ENCODE peak calls at places on chromosomes 1 and 21, in nine cellular contexts. Z, H, S, A, N, C, V, G and E are unnamed samples. For H3K4me1, the result is how much of the 10 kb centered on the place peaks cover.

GRCh38 chr21:42829417-42829816 is 49.9 kb downstream of the WDR4 start:
- DNase-seq in G (no peak), C (no peak), N (no peak), A (no peak), Z (no peak), V (no peak), H (no peak), S (no peak), E (no peak)

GRCh38 chr1:19310720-19311502 is 1.0 kb downstream of the AKR7A2 start:
- DNase-seq in C (peak), Z (peak), S (peak), G (no peak), H (no peak), N (peak), A (no peak), V (no peak), E (no peak)

GRCh38 chr1:67313934-67314671 is 6.4 kb downstream of the IL12RB2 start:
- DNase-seq in N (no peak), Z (no peak), A (no peak), V (no peak), S (no peak), C (no peak), H (no peak), G (no peak), E (no peak)

GRCh38 chr1:33420870-33421775 is 9.8 kb downstream of the PHC2 start:
- DNase-seq in C (no peak), A (no peak), Z (peak), H (no peak), G (no peak), S (peak), N (no peak), V (no peak), E (no peak)

GRCh38 chr1:67264899-67265298 is 42.8 kb upstream of the IL12RB2 start:
- DNase-seq in Z (no peak), C (no peak), H (no peak), S (no peak), G (no peak), A (no peak), V (no peak), N (no peak), E (no peak)

GRCh38 chr1:113185463-113186104 is 112.6 kb downstream of the LRIG2 start:
- DNase-seq in H (no peak), V (no peak), C (no peak), G (no peak), N (no peak), S (no peak), A (no peak), Z (no peak), E (no peak)

GRCh38 chr21:8993284-8993942 is 1528.0 kb upstream of the TPTE start:
- DNase-seq in H (no peak), V (no peak), G (no peak), N (no peak), C (no peak), A (no peak), Z (no peak), S (no peak), E (no peak)

GRCh38 chr1:76153856-76154212 is 79.3 kb downstream of the ST6GALNAC3 start:
- DNase-seq in G (no peak), A (no peak), H (no peak), N (no peak), V (no peak), C (no peak), S (no peak), Z (no peak), E (no peak)

GRCh38 chr1:27572019-27572678 is 31.8 kb downstream of the AHDC1 start:
- DNase-seq in N (no peak), A (no peak), G (no peak), H (no peak), S (no peak), Z (no peak), V (no peak), C (no peak), E (no peak)

GRCh38 chr1:243561588-243562319 is 288.3 kb downstream of the AKT3 start:
- DNase-seq in S (no peak), N (no peak), Z (no peak), V (no peak), A (no peak), G (no peak), C (no peak), H (no peak), E (no peak)

GRCh38 chr1:247077768-247078314 is 770 bp downstream of the ZNF670 start:
- DNase-seq in V (no peak), H (no peak), G (no peak), N (no peak), Z (peak), A (no peak), S (peak), C (no peak), E (no peak)

GRCh38 chr21:44535963-44536362 is 4.0 kb downstream of the KRTAP10-1 start:
- DNase-seq in C (no peak), H (no peak), S (no peak), V (no peak), N (no peak), A (no peak), G (no peak), Z (no peak), E (no peak)

GRCh38 chr1:61152706-61153105 is 70.3 kb downstream of the NFIA start:
- DNase-seq in Z (no peak), N (no peak), V (no peak), H (no peak), A (no peak), C (no peak), S (no peak), G (no peak), E (no peak)

GRCh38 chr1:52127181-52128175 is 14.4 kb upstream of the ZFYVE9 start:
- DNase-seq in Z (peak), V (peak), G (no peak), H (no peak), S (peak), A (peak), N (no peak), C (peak), E (peak)

GRCh38 chr1:241639653-241640148 is 468 bp downstream of the CHML start:
- DNase-seq in V (peak), N (peak), Z (peak), C (peak), H (no peak), S (no peak), A (peak), G (no peak), E (peak)

DNA sequence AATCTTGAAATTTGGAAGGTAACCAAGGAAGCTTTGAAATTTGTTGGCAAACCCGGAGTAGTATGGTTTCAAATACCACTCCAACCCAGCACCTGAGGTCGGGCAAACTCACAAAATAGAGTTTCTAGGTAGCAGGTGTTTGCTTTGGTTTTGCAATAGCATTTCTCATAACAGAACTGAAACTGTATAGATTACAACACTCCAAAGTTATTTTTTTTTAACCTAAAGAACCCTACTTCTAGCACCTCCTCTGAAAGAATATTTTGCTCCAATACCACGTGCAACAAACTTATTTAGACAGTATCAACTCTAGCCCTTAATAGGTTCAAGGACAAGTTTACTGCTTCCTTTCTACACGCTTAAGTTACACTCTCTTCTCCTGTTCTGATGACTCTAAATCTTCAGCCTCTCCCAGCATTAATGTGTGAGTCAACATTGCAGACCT is 178.5 kb upstream of the FMN2 start:
- DNase-seq in Z (no peak), G (no peak), N (no peak), A (no peak), C (no peak), S (no peak), H (no peak), V (no peak), E (no peak)
- H3K4me1 ChIP-seq in Z (under half), G (under half), N (under half), A (under half), C (under half), S (under half), H (under half), V (under half), E (under half)

DNA sequence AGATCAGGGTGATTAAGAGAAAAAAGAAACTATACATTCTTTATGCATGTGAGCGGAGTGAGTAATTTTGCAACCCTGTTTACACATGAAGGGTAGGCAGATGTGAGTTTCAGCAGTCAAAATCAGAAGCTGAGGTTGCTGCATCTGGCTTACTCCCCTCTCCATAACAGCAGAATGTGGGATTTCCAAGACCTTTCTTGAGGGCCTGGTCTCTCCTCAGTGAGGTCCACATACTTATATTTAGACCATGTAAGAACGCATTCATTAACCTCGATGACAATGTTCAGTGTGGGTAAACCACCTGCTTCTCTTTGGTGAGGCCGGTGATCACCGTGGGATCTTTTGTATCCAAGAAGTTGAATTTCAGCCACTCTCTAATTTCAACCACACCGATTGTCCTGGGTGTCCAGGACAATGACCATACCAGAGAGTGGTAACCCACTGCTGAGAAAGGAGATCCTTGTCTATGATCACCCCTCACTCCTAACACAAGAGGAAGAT is 18.7 kb upstream of the RAP1A start:
- DNase-seq in G (no peak), C (no peak), Z (no peak), H (no peak), S (peak), N (no peak), A (no peak), V (no peak), E (no peak)
- H3K4me1 ChIP-seq in G (under half), C (half or more), Z (under half), H (half or more), S (under half), N (under half), A (under half), V (under half), E (under half)

GRCh38 chr21:14527690-14528652 is 18.1 kb downstream of the SAMSN1 start:
- DNase-seq in Z (no peak), N (no peak), V (no peak), A (no peak), S (no peak), H (no peak), C (no peak), G (no peak), E (no peak)

GRCh38 chr21:14530574-14530973 is 15.5 kb downstream of the SAMSN1 start:
- DNase-seq in N (no peak), A (no peak), C (no peak), V (no peak), H (no peak), G (no peak), Z (no peak), S (no peak), E (no peak)

GRCh38 chr21:14528815-14529214 is 17.3 kb downstream of the SAMSN1 start:
- DNase-seq in A (no peak), N (no peak), S (no peak), G (no peak), Z (no peak), C (no peak), V (no peak), H (no peak), E (no peak)

GRCh38 chr21:14526199-14526598 is 19.9 kb downstream of the SAMSN1 start:
- DNase-seq in V (no peak), S (no peak), G (no peak), C (no peak), N (no peak), Z (no peak), A (no peak), H (no peak), E (no peak)

DNA sequence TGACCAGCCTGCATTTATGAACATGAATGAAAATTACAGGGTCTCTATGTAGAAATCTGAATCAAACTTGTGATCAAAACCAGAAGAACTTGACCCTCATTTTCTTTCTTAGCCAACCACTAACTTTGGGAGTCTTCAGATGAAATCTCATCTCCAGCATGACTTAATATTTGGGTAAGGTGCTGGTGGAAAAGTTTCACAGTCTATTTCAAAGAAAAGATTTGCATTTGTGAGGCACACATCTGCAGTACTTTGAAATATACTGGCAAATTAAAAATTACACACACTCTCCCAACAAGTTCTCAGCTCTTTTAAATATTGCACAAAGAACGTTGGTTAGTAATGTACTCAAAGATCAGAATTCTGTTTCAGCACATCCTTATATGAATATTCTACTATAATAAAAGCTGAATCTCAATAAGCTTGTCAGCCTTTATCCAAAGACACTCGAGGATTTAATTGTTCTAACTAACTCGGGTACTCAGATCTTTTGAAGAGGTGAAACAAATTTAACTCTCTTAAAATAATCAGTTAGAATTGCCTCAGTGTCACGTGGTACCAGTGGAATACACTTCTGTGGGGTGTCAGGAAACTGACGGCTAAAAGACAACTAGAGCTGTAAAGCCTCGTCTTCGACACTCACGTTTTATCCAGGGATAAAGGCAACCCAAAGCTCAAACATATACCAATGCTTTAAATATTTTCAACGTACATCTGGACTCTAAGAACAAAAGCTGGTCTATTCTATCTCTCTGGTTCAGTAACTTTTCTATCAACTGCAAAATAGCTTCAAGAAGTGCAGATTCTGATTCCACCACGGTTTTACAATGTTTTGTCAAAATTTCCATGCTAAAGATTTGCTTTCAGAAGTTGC is 19.1 kb downstream of the SAMSN1 start:
- DNase-seq in H (no peak), V (no peak), G (no peak), A (no peak), N (no peak), S (no peak), Z (no peak), C (no peak), E (no peak)
- H3K4me1 ChIP-seq in H (under half), V (under half), G (under half), A (under half), N (under half), S (under half), Z (under half), C (under half), E (under half)

DNA sequence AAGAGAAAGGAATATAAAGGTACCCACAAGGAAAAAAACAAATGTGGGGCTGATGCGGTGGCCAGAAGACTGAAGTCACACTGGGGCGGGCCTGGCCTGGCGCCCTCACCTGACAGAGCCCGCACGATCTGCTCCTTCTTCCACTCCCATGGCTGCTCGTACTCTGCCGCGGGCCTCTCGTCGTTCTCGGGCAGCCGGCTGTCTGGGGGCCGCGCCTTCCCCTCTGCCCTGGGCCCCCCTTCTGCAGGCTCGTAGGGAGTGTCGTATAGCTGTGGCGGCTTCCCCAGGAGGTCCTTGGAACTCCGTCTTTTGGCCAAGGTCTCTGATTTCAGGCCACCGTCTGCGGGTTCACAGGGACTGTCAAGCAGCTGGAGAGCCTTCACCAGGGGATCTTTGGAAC is 13.1 kb upstream of the TDRD10 start:
- DNase-seq in V (no peak), S (no peak), N (no peak), H (no peak), G (no peak), Z (no peak), C (no peak), A (no peak), E (no peak)
- H3K4me1 ChIP-seq in V (under half), S (under half), N (half or more), H (under half), G (under half), Z (under half), C (under half), A (under half), E (under half)

GRCh38 chr1:214002472-214002871 is 14.7 kb downstream of the PROX1 start:
- DNase-seq in N (no peak), V (peak), H (no peak), A (peak), C (no peak), Z (peak), G (no peak), S (peak), E (no peak)

GRCh38 chr1:214005716-214006115 is 17.9 kb downstream of the PROX1 start:
- DNase-seq in V (no peak), S (no peak), N (no peak), A (no peak), C (no peak), H (no peak), Z (no peak), G (no peak), E (no peak)

GRCh38 chr1:214003233-214003632 is 15.5 kb downstream of the PROX1 start:
- DNase-seq in V (no peak), H (no peak), A (no peak), C (no peak), G (no peak), N (no peak), S (no peak), Z (no peak), E (no peak)

GRCh38 chr1:214004795-214005194 is 17.0 kb downstream of the PROX1 start:
- DNase-seq in N (no peak), G (no peak), V (no peak), H (no peak), C (no peak), A (no peak), Z (no peak), S (no peak), E (no peak)

DNA sequence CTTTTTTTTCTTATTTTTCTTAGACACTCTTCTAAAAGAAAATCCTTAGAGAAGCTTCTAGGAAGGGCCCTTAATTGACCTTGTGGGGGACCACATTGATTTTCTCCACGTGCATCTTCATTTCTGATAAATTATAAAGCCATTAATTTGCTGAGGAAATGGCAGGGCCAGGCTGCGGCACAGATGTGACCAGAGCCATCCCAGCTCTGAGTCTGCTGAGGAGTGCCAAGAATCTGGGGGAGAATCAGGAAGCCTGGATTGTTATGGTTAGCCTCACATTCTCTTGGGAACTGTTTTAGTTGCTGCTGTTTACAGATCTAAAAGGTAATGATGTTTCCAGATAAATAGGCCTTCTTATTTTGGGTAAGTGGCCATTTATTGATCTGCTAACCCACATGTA is 16.2 kb downstream of the PROX1 start:
- DNase-seq in Z (no peak), A (no peak), N (no peak), S (no peak), G (no peak), C (no peak), V (no peak), H (no peak), E (no peak)
- H3K4me1 ChIP-seq in Z (under half), A (under half), N (under half), S (under half), G (under half), C (under half), V (under half), H (under half), E (under half)

DNA sequence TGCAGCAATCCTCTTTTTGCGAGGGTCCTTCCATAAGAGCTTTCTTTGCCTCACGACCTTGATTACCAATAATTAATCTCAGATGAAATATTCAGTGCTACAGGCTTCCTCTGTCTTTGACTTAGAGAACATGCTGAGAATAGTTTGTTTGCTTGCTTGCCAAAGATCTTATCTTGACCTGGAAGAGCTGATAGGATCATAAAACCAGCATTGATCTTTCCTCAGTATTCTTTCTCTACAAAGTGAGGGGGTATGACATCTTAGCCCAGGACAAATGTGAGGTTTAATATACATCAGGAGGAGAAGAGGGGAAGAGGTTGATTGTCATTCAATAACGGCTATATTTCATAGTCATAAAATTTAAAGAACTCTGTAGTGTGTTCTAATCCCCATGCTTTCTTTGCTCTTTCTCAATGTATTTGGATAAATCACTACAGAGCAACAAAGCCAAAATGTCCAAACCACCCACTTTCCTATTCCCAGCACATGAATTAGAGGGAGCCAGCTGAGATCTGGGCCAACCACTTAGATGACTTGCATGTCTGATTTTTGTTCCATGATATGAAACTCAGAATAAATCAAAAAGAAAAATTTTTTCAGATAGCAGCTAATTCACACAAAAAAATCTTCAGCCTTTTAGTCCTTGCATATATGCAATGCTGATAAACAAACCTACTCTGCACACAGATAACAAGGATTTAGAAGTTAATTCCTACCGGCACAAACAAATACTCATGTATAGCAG is 50.5 kb upstream of the IPO9 start:
- DNase-seq in Z (peak), C (no peak), V (no peak), A (no peak), G (no peak), N (no peak), S (no peak), H (no peak), E (no peak)
- H3K4me1 ChIP-seq in Z (half or more), C (under half), V (under half), A (under half), G (half or more), N (half or more), S (under half), H (under half), E (under half)